ENCODE peak calls at places on chromosomes 2 and 18, in four cellular contexts. One of them, this sample, is unnamed.

GRCh38 chr2:160652236-160652635 is 158.6 kb upstream of the RBMS1 start:
- DNase-seq in HL-60: peak; percentile 91
- DNase-seq in K562: no peak
- DNase-seq in GM12878: no peak
- DNase-seq in this sample: no peak

GRCh38 chr2:195343942-195344530 is 313.0 kb upstream of the SLC39A10 start:
- DNase-seq in HL-60: no peak
- DNase-seq in K562: no peak
- DNase-seq in GM12878: no peak
- DNase-seq in this sample: no peak

GRCh38 chr2:19575618-19576017 is 217.2 kb upstream of the OSR1 start:
- DNase-seq in HL-60: no peak
- DNase-seq in K562: no peak
- DNase-seq in GM12878: no peak
- DNase-seq in this sample: no peak

GRCh38 chr2:127615511-127616166 is 30.3 kb upstream of the GPR17 start:
- DNase-seq in HL-60: no peak
- DNase-seq in K562: no peak
- DNase-seq in GM12878: no peak
- DNase-seq in this sample: no peak

GRCh38 chr2:176018708-176019107 is 16.6 kb upstream of the LNPK start:
- DNase-seq in HL-60: peak; percentile 48
- DNase-seq in K562: peak; percentile 54
- DNase-seq in GM12878: no peak
- DNase-seq in this sample: no peak

GRCh38 chr2:47065771-47066380 is 89.2 kb downstream of the STPG4 start:
- DNase-seq in HL-60: no peak
- DNase-seq in K562: no peak
- DNase-seq in GM12878: no peak
- DNase-seq in this sample: no peak

GRCh38 chr2:219559156-219559915 is 12.0 kb downstream of the OBSL1 start:
- DNase-seq in HL-60: no peak
- DNase-seq in K562: no peak
- DNase-seq in GM12878: no peak
- DNase-seq in this sample: no peak

GRCh38 chr2:86035883-86036789 is 69.5 kb downstream of the POLR1A start:
- DNase-seq in HL-60: peak; percentile 96
- DNase-seq in K562: no peak
- DNase-seq in GM12878: peak; percentile 71
- DNase-seq in this sample: peak; percentile 77

GRCh38 chr2:7083580-7084509 is 166.6 kb downstream of the RNF144A start:
- DNase-seq in HL-60: peak; percentile 39
- DNase-seq in K562: peak; percentile 68
- DNase-seq in GM12878: no peak
- DNase-seq in this sample: no peak

GRCh38 chr2:159960413-159960812 is 102.0 kb downstream of the PLA2R1 start:
- DNase-seq in HL-60: no peak
- DNase-seq in K562: no peak
- DNase-seq in GM12878: peak; percentile 44
- DNase-seq in this sample: no peak

GRCh38 chr18:2967820-2968219 is 45.1 kb downstream of the LPIN2 start:
- DNase-seq in HL-60: no peak
- DNase-seq in K562: no peak
- DNase-seq in GM12878: no peak
- DNase-seq in this sample: no peak

GRCh38 chr2:28955492-28955891 is 25.6 kb upstream of the TOGARAM2 start:
- DNase-seq in HL-60: no peak
- DNase-seq in K562: peak; percentile 13
- DNase-seq in GM12878: no peak
- DNase-seq in this sample: no peak

GRCh38 chr2:46793423-46794416 is 121.9 kb downstream of the MCFD2 start:
- DNase-seq in HL-60: no peak
- DNase-seq in K562: no peak
- DNase-seq in GM12878: no peak
- DNase-seq in this sample: no peak

GRCh38 chr2:136067465-136067864 is 50.5 kb downstream of the CXCR4 start:
- DNase-seq in HL-60: no peak
- DNase-seq in K562: no peak
- DNase-seq in GM12878: no peak
- DNase-seq in this sample: no peak

GRCh38 chr2:195407782-195408181 is 249.2 kb upstream of the SLC39A10 start:
- DNase-seq in HL-60: no peak
- DNase-seq in K562: peak; percentile 38
- DNase-seq in GM12878: no peak
- DNase-seq in this sample: no peak

GRCh38 chr2:37775908-37776250 is 104.4 kb upstream of the CDC42EP3 start:
- DNase-seq in HL-60: no peak
- DNase-seq in K562: no peak
- DNase-seq in GM12878: no peak
- DNase-seq in this sample: no peak

GRCh38 chr18:42048150-42048549 is 93.1 kb downstream of the PIK3C3 start:
- DNase-seq in HL-60: peak; percentile 66
- DNase-seq in K562: no peak
- DNase-seq in GM12878: no peak
- DNase-seq in this sample: no peak

GRCh38 chr2:109290887-109291675 is 162.1 kb downstream of the SH3RF3 start:
- DNase-seq in HL-60: no peak
- DNase-seq in K562: no peak
- DNase-seq in GM12878: no peak
- DNase-seq in this sample: no peak

GRCh38 chr2:130336877-130337734 is 5.6 kb upstream of the IMP4 start:
- DNase-seq in HL-60: no peak
- DNase-seq in K562: peak; percentile 86
- DNase-seq in GM12878: peak; percentile 79
- DNase-seq in this sample: no peak

GRCh38 chr2:141906673-141907072 is 224.1 kb downstream of the LRP1B start:
- DNase-seq in HL-60: no peak
- DNase-seq in K562: no peak
- DNase-seq in GM12878: no peak
- DNase-seq in this sample: no peak

GRCh38 chr2:206217162-206217561 is 57.3 kb upstream of the ZDBF2 start:
- DNase-seq in HL-60: no peak
- DNase-seq in K562: no peak
- DNase-seq in GM12878: no peak
- DNase-seq in this sample: no peak

GRCh38 chr2:96556441-96557330 is 20.1 kb downstream of the ARID5A start:
- DNase-seq in HL-60: peak; percentile 14
- DNase-seq in K562: peak; percentile 48
- DNase-seq in GM12878: no peak
- DNase-seq in this sample: no peak

GRCh38 chr2:101064868-101065549 is 62.9 kb downstream of the RPL31 start:
- DNase-seq in HL-60: no peak
- DNase-seq in K562: no peak
- DNase-seq in GM12878: no peak
- DNase-seq in this sample: no peak

GRCh38 chr2:188292446-188293239 is 969 bp downstream of the GULP1 start:
- DNase-seq in HL-60: no peak
- DNase-seq in K562: peak; percentile 82
- DNase-seq in GM12878: no peak
- DNase-seq in this sample: no peak

GRCh38 chr2:10911291-10912075 is at the start of gene KCNF1:
- DNase-seq in HL-60: no peak
- DNase-seq in K562: no peak
- DNase-seq in GM12878: no peak
- DNase-seq in this sample: no peak

GRCh38 chr2:10912796-10913445 is 1.2 kb downstream of the KCNF1 start:
- DNase-seq in HL-60: no peak
- DNase-seq in K562: no peak
- DNase-seq in GM12878: no peak
- DNase-seq in this sample: no peak

GRCh38 chr2:10913501-10914271 is 2.0 kb downstream of the KCNF1 start:
- DNase-seq in HL-60: no peak
- DNase-seq in K562: no peak
- DNase-seq in GM12878: no peak
- DNase-seq in this sample: no peak

GRCh38 chr2:10910625-10911024 is 1.1 kb upstream of the KCNF1 start:
- DNase-seq in HL-60: no peak
- DNase-seq in K562: no peak
- DNase-seq in GM12878: no peak
- DNase-seq in this sample: no peak

DNA sequence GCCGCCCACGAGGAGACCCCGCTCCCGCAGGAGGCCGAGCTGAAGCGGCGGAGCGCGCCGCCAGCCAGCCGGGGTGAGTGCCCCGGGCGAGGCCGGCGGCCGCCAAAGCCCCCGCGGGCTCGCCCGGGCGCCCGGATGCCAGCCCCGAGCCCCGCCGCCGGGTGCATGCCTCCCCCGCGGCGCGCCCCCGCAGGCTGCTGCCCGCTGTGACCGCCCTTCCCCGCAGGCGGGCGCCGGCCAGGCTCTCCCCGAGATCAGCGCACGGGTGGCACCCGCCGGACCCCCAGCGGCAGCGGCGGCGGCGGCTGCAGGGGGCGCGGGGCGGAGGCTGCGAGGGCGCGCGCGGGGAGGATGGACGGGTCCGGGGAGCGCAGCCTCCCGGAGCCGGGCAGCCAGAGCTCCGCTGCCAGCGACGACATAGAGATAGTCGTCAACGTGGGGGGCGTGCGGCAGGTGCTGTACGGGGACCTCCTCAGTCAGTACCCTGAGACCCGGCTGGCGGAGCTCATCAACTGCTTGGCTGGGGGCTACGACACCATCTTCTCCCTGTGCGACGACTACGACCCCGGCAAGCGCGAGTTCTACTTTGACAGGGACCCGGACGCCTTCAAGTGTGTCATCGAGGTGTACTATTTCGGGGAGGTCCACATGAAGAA is 470 bp downstream of the KCNF1 start:
- DNase-seq in HL-60: no peak
- DNase-seq in K562: no peak
- DNase-seq in GM12878: no peak
- DNase-seq in this sample: no peak
- TF ChIP-seq SPI1 in HL-60: no peak
- TF ChIP-seq SPI1 in K562: no peak
- TF ChIP-seq SPI1 in GM12878: no peak
- TF ChIP-seq SPI1 in this sample: no peak

GRCh38 chr18:23387265-23387664 is 65.8 kb upstream of the RIOK3 start:
- DNase-seq in HL-60: no peak
- DNase-seq in K562: no peak
- DNase-seq in GM12878: no peak
- DNase-seq in this sample: no peak
- TF ChIP-seq SPI1 in HL-60: no peak
- TF ChIP-seq SPI1 in K562: no peak
- TF ChIP-seq SPI1 in GM12878: no peak
- TF ChIP-seq SPI1 in this sample: no peak

GRCh38 chr2:53475766-53476165 is 291.8 kb upstream of the CHAC2 start:
- DNase-seq in HL-60: no peak
- DNase-seq in K562: no peak
- DNase-seq in GM12878: no peak
- DNase-seq in this sample: no peak

GRCh38 chr2:53476800-53477199 is 290.8 kb upstream of the CHAC2 start:
- DNase-seq in HL-60: no peak
- DNase-seq in K562: no peak
- DNase-seq in GM12878: no peak
- DNase-seq in this sample: no peak

GRCh38 chr2:53473762-53474161 is 293.8 kb upstream of the CHAC2 start:
- DNase-seq in HL-60: no peak
- DNase-seq in K562: no peak
- DNase-seq in GM12878: no peak
- DNase-seq in this sample: no peak

GRCh38 chr2:53473236-53473635 is 294.4 kb upstream of the CHAC2 start:
- DNase-seq in HL-60: no peak
- DNase-seq in K562: peak; percentile 13
- DNase-seq in GM12878: no peak
- DNase-seq in this sample: no peak

DNA sequence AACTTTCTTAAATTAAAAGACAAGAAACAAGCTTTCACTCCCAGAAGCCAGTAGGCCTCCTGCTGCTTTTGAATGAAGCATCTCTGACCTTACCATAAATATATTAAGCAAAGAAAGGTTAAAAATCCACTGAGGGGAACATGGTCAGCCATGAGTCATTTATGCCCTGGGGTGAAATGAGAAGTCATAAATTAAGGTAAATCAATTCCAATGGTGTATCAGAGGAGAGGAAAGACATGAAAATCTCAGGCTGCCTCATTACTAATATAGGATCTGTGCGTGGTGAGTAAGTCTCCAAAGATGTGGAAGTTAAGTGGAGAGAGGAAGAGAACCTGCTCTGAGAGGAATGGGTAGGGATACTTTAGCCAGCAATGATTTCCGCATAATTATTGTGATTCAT is 292.3 kb upstream of the CHAC2 start:
- DNase-seq in HL-60: no peak
- DNase-seq in K562: no peak
- DNase-seq in GM12878: no peak
- DNase-seq in this sample: no peak
- TF ChIP-seq SPI1 in HL-60: no peak
- TF ChIP-seq SPI1 in K562: no peak
- TF ChIP-seq SPI1 in GM12878: no peak
- TF ChIP-seq SPI1 in this sample: no peak

GRCh38 chr2:69389271-69389670 is 2.2 kb upstream of the GFPT1 start:
- DNase-seq in HL-60: no peak
- DNase-seq in K562: no peak
- DNase-seq in GM12878: no peak
- DNase-seq in this sample: no peak

GRCh38 chr2:69390001-69390400 is 3.0 kb upstream of the GFPT1 start:
- DNase-seq in HL-60: no peak
- DNase-seq in K562: no peak
- DNase-seq in GM12878: no peak
- DNase-seq in this sample: no peak

GRCh38 chr2:69386789-69387734 is at the start of gene GFPT1:
- DNase-seq in HL-60: peak; percentile 90
- DNase-seq in K562: peak; percentile 96
- DNase-seq in GM12878: peak; percentile 54
- DNase-seq in this sample: peak; percentile 82

GRCh38 chr2:69386376-69386775 is 651 bp downstream of the GFPT1 start:
- DNase-seq in HL-60: no peak
- DNase-seq in K562: no peak
- DNase-seq in GM12878: no peak
- DNase-seq in this sample: no peak

GRCh38 chr2:69387770-69388481 is 899 bp upstream of the GFPT1 start:
- DNase-seq in HL-60: no peak
- DNase-seq in K562: peak; percentile 54
- DNase-seq in GM12878: no peak
- DNase-seq in this sample: no peak
- TF ChIP-seq SPI1 in HL-60: no peak
- TF ChIP-seq SPI1 in K562: no peak
- TF ChIP-seq SPI1 in GM12878: no peak
- TF ChIP-seq SPI1 in this sample: no peak

GRCh38 chr2:84800194-84800805 is 80.6 kb downstream of the TRABD2A start:
- DNase-seq in HL-60: no peak
- DNase-seq in K562: no peak
- DNase-seq in GM12878: no peak
- DNase-seq in this sample: no peak
- TF ChIP-seq SPI1 in HL-60: no peak
- TF ChIP-seq SPI1 in K562: no peak
- TF ChIP-seq SPI1 in GM12878: no peak
- TF ChIP-seq SPI1 in this sample: no peak

DNA sequence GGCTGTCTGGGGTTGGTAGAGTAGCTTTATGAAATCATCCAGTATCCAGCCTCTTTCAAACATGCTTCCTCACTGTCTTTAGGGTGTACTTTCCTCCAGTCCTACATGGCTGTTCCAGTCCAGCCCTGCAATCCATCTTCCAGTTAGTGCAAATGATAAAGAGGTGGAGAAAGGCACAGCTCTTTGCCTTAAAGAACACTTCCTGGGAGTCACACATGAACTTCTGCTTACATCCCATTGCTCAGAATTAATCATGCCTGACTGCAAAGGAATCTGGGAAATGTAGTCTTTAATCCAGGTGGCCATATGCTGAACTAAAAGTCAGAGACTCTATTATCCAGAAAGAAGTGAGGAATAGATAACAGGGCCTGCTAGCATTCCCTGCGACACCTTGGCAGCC is 220.4 kb downstream of the HAUS1 start:
- DNase-seq in HL-60: peak; percentile 86
- DNase-seq in K562: peak; percentile 30
- DNase-seq in GM12878: no peak
- DNase-seq in this sample: no peak
- TF ChIP-seq SPI1 in HL-60: peak; percentile 32
- TF ChIP-seq SPI1 in K562: no peak
- TF ChIP-seq SPI1 in GM12878: no peak
- TF ChIP-seq SPI1 in this sample: no peak

This sample was measured in GM12891.